ENCODE peak calls at places on chromosome 11, in six cellular contexts. G is stimulated activated CD4-positive, alpha-beta T cell treated with anti-CD3 and anti-CD28 coated beads, Interleukin-4, amount 100 ng/mL, for 4 hours; M is omental fat pad; F is KBM-7; B is LoVo; L is NCI-H69. A is an unnamed sample.
A peak's percentile ranks its signal among the peaks of the same experiment; 100 is the strongest.

GRCh38 chr11:122180435-122180834 is 64.4 kb upstream of the BLID start:
- DNase-seq in L (peak; percentile 6), G (no peak), B (peak; percentile 44), M (no peak), F (no peak), A (peak; percentile 88)

GRCh38 chr11:116111546-116111945 is 607.3 kb upstream of the CADM1 start:
- DNase-seq in L (no peak), B (no peak), M (no peak), F (no peak), G (no peak), A (no peak)

GRCh38 chr11:97201743-97202612 is 812.2 kb downstream of the JRKL start:
- DNase-seq in M (no peak), F (no peak), G (no peak), L (no peak), B (no peak), A (no peak)

GRCh38 chr11:35145249-35145648 is 6.3 kb downstream of the CD44 start:
- DNase-seq in B (no peak), M (no peak), F (no peak), L (peak; percentile 95), G (no peak), A (peak; percentile 79)

GRCh38 chr11:7605544-7605943 is 67.8 kb downstream of the CYB5R2 start:
- DNase-seq in F (no peak), M (no peak), G (no peak), L (no peak), B (peak; percentile 87), A (no peak)

GRCh38 chr11:64711944-64712306 is 11.1 kb downstream of the NRXN2 start:
- DNase-seq in G (no peak), B (no peak), M (no peak), L (no peak), F (no peak), A (no peak)

GRCh38 chr11:20089796-20090653 is 70.2 kb downstream of the DBX1 start:
- DNase-seq in L (peak; percentile 77), G (no peak), F (peak; percentile 9), M (no peak), B (no peak), A (no peak)

GRCh38 chr11:101862410-101863233 is 52.2 kb upstream of the CEP126 start:
- DNase-seq in F (peak; percentile 8), L (no peak), M (no peak), B (no peak), G (no peak), A (peak; percentile 66)

GRCh38 chr11:107203656-107204055 is 185.4 kb upstream of the GUCY1A2 start:
- DNase-seq in G (no peak), F (no peak), B (no peak), M (no peak), L (peak; percentile 88), A (no peak)

GRCh38 chr11:58945663-58946062 is 6.4 kb downstream of the GLYATL1 start:
- DNase-seq in L (no peak), G (no peak), B (no peak), F (no peak), M (no peak), A (no peak)

GRCh38 chr11:17542249-17542648 is 2.0 kb downstream of the USH1C start:
- DNase-seq in F (no peak), B (peak; percentile 76), L (peak; percentile 41), M (no peak), G (no peak), A (no peak)

GRCh38 chr11:121928597-121929580 is 187.1 kb downstream of the BLID start:
- DNase-seq in F (no peak), G (no peak), L (no peak), B (no peak), M (no peak), A (no peak)

GRCh38 chr11:87851234-87851633 is 324.0 kb downstream of the RAB38 start:
- DNase-seq in G (no peak), B (no peak), M (no peak), L (no peak), F (no peak), A (peak; percentile 8)

GRCh38 chr11:59787255-59787588 is 23.4 kb downstream of the MRPL16 start:
- DNase-seq in F (no peak), M (no peak), L (no peak), G (no peak), B (no peak), A (no peak)

GRCh38 chr11:43573233-43573632 is 107.3 kb upstream of the HSD17B12 start:
- DNase-seq in M (no peak), L (peak; percentile 73), B (peak; percentile 34), G (no peak), F (peak; percentile 59), A (no peak)

GRCh38 chr11:119538748-119539147 is 115.8 kb upstream of the THY1 start:
- DNase-seq in L (no peak), G (no peak), M (no peak), F (peak; percentile 46), B (no peak), A (peak; percentile 32)

GRCh38 chr11:123057604-123058305 is 4.2 kb downstream of the HSPA8 start:
- DNase-seq in G (no peak), F (no peak), L (no peak), M (no peak), B (no peak), A (no peak)

GRCh38 chr11:76802621-76803020 is 19.5 kb downstream of the TSKU start:
- DNase-seq in B (no peak), M (no peak), L (no peak), G (no peak), F (no peak), A (no peak)

GRCh38 chr11:1549355-1550330 is 22.4 kb downstream of the DUSP8 start:
- DNase-seq in L (no peak), M (no peak), B (no peak), G (no peak), F (no peak), A (no peak)

GRCh38 chr11:110251837-110252236 is 44.6 kb downstream of the RDX start:
- DNase-seq in B (peak; percentile 29), L (peak; percentile 87), G (no peak), F (no peak), M (no peak), A (peak; percentile 17)

GRCh38 chr11:64262271-64263002 is 11.1 kb downstream of the PLCB3 start:
- DNase-seq in F (no peak), L (no peak), B (no peak), G (no peak), M (no peak), A (no peak)

GRCh38 chr11:124762077-124762623 is at the start of gene ESAM:
- DNase-seq in M (no peak), G (peak; percentile 56), L (peak; percentile 61), F (no peak), B (peak; percentile 74), A (no peak)

GRCh38 chr11:70577258-70577603 is 178.9 kb downstream of the CTTN start:
- DNase-seq in M (no peak), B (no peak), F (no peak), G (no peak), L (no peak), A (no peak)

GRCh38 chr11:10454902-10455631 is at the start of gene AMPD3:
- DNase-seq in B (no peak), F (no peak), L (peak; percentile 97), G (no peak), M (no peak), A (peak; percentile 95)

GRCh38 chr11:108734956-108735559 is 70.2 kb downstream of the DDX10 start:
- DNase-seq in M (no peak), G (no peak), F (peak; percentile 42), B (peak; percentile 3), L (peak; percentile 40), A (no peak)

GRCh38 chr11:44556735-44557409 is 8.6 kb upstream of the CD82 start:
- DNase-seq in F (peak; percentile 61), M (peak; percentile 65), G (peak; percentile 64), B (peak; percentile 34), L (peak; percentile 60), A (peak; percentile 43)

GRCh38 chr11:94134651-94135512 is 6.2 kb downstream of the PANX1 start:
- DNase-seq in G (no peak), B (peak; percentile 26), F (peak; percentile 24), M (peak; percentile 87), L (no peak), A (peak; percentile 77)

GRCh38 chr11:114553642-114554041 is 6.0 kb downstream of the NXPE1 start:
- DNase-seq in B (no peak), L (no peak), M (no peak), G (no peak), F (no peak), A (no peak)

GRCh38 chr11:110858556-110858921 is 146.3 kb upstream of the ARHGAP20 start:
- DNase-seq in L (peak; percentile 36), G (no peak), M (peak; percentile 32), F (no peak), B (no peak), A (no peak)

GRCh38 chr11:120917536-120918239 is 106.2 kb upstream of the TBCEL start:
- DNase-seq in B (no peak), G (no peak), L (peak; percentile 85), M (no peak), F (no peak), A (no peak)

GRCh38 chr11:122405788-122406341 is 249.7 kb upstream of the UBASH3B start:
- DNase-seq in G (no peak), L (no peak), B (no peak), M (no peak), F (no peak), A (no peak)

GRCh38 chr11:49995559-49995958 is 13.2 kb upstream of the OR4C12 start:
- DNase-seq in G (no peak), L (peak; percentile 76), M (no peak), F (peak; percentile 83), B (peak; percentile 54), A (no peak)

GRCh38 chr11:16158426-16158994 is 197.8 kb downstream of the SOX6 start:
- DNase-seq in L (no peak), F (no peak), M (no peak), B (no peak), G (no peak), A (no peak)

GRCh38 chr11:12508151-12508740 is 130.9 kb downstream of the PARVA start:
- DNase-seq in M (no peak), F (no peak), G (no peak), B (no peak), L (no peak), A (peak; percentile 87)

GRCh38 chr11:68581439-68581838 is 102.9 kb upstream of the GAL start:
- DNase-seq in M (no peak), B (no peak), F (no peak), G (no peak), L (no peak), A (no peak)

GRCh38 chr11:47225552-47226137 is 10.9 kb downstream of the DDB2 start:
- DNase-seq in M (no peak), F (no peak), G (no peak), L (no peak), B (no peak), A (no peak)

A was measured in AG08395.